ENCODE peak calls at places on chromosomes 5 and 9, in nine cellular contexts. W is AG04450; O is left ventricle myocardium inferior; J is cardiac muscle cell; A is mesendoderm; Z is colonic mucosa; X is GM23338; U is CD8-positive, alpha-beta T cell; V is ovary. I is an unnamed sample.

GRCh38 chr5:38603691-38604090 is 47.2 kb upstream of the LIFR start:
- DNase-seq in Z (no peak), O (no peak), A (no peak), U (no peak), V (no peak), J (peak; percentile 41), X (no peak), W (no peak), I (no peak)

GRCh38 chr5:172624083-172624995 is 16.7 kb upstream of the NEURL1B start:
- DNase-seq in V (no peak), A (no peak), J (no peak), O (no peak), Z (no peak), W (no peak), X (no peak), U (no peak), I (no peak)

GRCh38 chr9:95360866-95361265 is 43.4 kb upstream of the FANCC start:
- DNase-seq in V (no peak), X (peak; percentile 45), O (no peak), A (no peak), J (no peak), U (no peak), Z (no peak), W (no peak), I (no peak)

GRCh38 chr5:172293054-172293744 is 9.6 kb upstream of the UBTD2 start:
- DNase-seq in U (peak; percentile 71), O (peak; percentile 38), X (peak; percentile 84), J (peak; percentile 84), Z (peak; percentile 62), A (peak; percentile 73), V (peak; percentile 56), W (no peak), I (peak; percentile 83)

GRCh38 chr5:87836696-87837095 is 424.0 kb upstream of the CCNH start:
- DNase-seq in A (no peak), J (no peak), Z (no peak), V (no peak), X (no peak), W (no peak), U (no peak), O (no peak), I (no peak)

GRCh38 chr5:59433174-59433573 is 460.4 kb downstream of the PDE4D start:
- DNase-seq in A (no peak), V (no peak), U (no peak), X (no peak), Z (no peak), O (no peak), W (no peak), J (no peak), I (no peak)

GRCh38 chr5:91301459-91301858 is 81.7 kb downstream of the ARRDC3 start:
- DNase-seq in U (no peak), Z (no peak), J (peak; percentile 81), O (no peak), A (no peak), W (no peak), V (no peak), X (no peak), I (no peak)

GRCh38 chr9:38641985-38642864 is 21.8 kb upstream of the ANKRD18A start:
- DNase-seq in Z (peak; percentile 49), X (peak; percentile 81), U (no peak), W (peak; percentile 8), J (peak; percentile 73), V (no peak), A (peak; percentile 63), O (no peak), I (peak; percentile 60)

GRCh38 chr9:114681594-114682332 is at the start of gene TEX48:
- DNase-seq in A (peak; percentile 91), X (peak; percentile 91), Z (peak; percentile 82), V (no peak), U (peak; percentile 78), W (no peak), O (no peak), J (peak; percentile 79), I (peak; percentile 87)

GRCh38 chr9:119302988-119303698 is 66.1 kb downstream of the BRINP1 start:
- DNase-seq in J (no peak), X (no peak), U (no peak), A (no peak), Z (no peak), V (no peak), W (no peak), O (no peak), I (no peak)

GRCh38 chr5:54774281-54775171 is 210.9 kb downstream of the ESM1 start:
- DNase-seq in O (peak; percentile 82), A (peak; percentile 90), V (peak; percentile 33), Z (peak; percentile 58), J (peak; percentile 60), X (peak; percentile 3), W (no peak), U (no peak), I (peak; percentile 47)

GRCh38 chr5:148070621-148071020 is 6.8 kb downstream of the SPINK5 start:
- DNase-seq in X (no peak), V (no peak), W (no peak), Z (no peak), O (no peak), J (no peak), A (no peak), U (no peak), I (no peak)

GRCh38 chr5:123086376-123087055 is 2.5 kb upstream of the PRDM6 start:
- DNase-seq in W (no peak), O (no peak), X (peak; percentile 67), U (no peak), J (no peak), Z (no peak), V (peak; percentile 21), A (peak; percentile 40), I (no peak)

GRCh38 chr9:130636648-130637020 is 27.8 kb upstream of the PRDM12 start:
- DNase-seq in W (no peak), U (no peak), Z (no peak), V (no peak), A (no peak), X (no peak), J (no peak), O (no peak), I (no peak)

GRCh38 chr9:132309056-132309455 is 45.7 kb downstream of the SETX start:
- DNase-seq in Z (no peak), O (no peak), X (no peak), V (no peak), U (no peak), A (no peak), W (no peak), J (no peak), I (no peak)

GRCh38 chr9:114163517-114163924 is 8.2 kb downstream of the COL27A1 start:
- DNase-seq in O (peak; percentile 52), W (no peak), U (no peak), A (peak; percentile 61), J (peak; percentile 71), V (peak; percentile 67), Z (no peak), X (peak; percentile 79), I (peak; percentile 15)

GRCh38 chr9:126860077-126860756 is at the start of gene ZBTB34:
- DNase-seq in J (peak; percentile 58), V (peak; percentile 70), Z (peak; percentile 75), U (peak; percentile 90), O (peak; percentile 66), X (peak; percentile 79), W (no peak), A (peak; percentile 68), I (peak; percentile 57)

GRCh38 chr9:13149454-13149853 is 130.0 kb downstream of the MPDZ start:
- DNase-seq in A (no peak), U (no peak), Z (no peak), O (peak; percentile 28), W (no peak), J (no peak), V (no peak), X (no peak), I (peak; percentile 8)

GRCh38 chr5:33284681-33285080 is 156.1 kb upstream of the TARS1 start:
- DNase-seq in V (no peak), A (no peak), O (no peak), U (no peak), W (no peak), X (no peak), J (peak; percentile 30), Z (no peak), I (no peak)

GRCh38 chr5:141491323-141492167 is 2.7 kb downstream of the PCDHGC5 start:
- DNase-seq in X (peak; percentile 75), V (no peak), A (no peak), J (no peak), Z (no peak), W (no peak), O (no peak), U (no peak), I (no peak)

GRCh38 chr5:128539038-128539429 is 989 bp upstream of the FBN2 start:
- DNase-seq in X (no peak), O (peak; percentile 18), A (peak; percentile 95), V (no peak), W (no peak), U (no peak), Z (no peak), J (peak; percentile 42), I (no peak)

GRCh38 chr9:73133042-73133651 is 18.5 kb upstream of the ANXA1 start:
- DNase-seq in V (no peak), Z (no peak), O (no peak), W (no peak), X (no peak), A (no peak), U (no peak), J (no peak), I (no peak)
- H3K4me3 ChIP-seq in V (no peak overlapping the region), Z (no peak overlapping the region), O (peak overlapping the region; percentile 61), W (no peak overlapping the region), X (no peak overlapping the region), A (no peak overlapping the region), U (peak overlapping the region; percentile 65), J (no peak overlapping the region), I (no peak overlapping the region)

GRCh38 chr9:88653926-88654325 is 118.9 kb downstream of the NXNL2 start:
- DNase-seq in U (no peak), V (no peak), A (no peak), W (no peak), O (no peak), X (no peak), J (peak; percentile 37), Z (no peak), I (no peak)
- H3K27ac ChIP-seq in U (no peak overlapping the region), V (no peak overlapping the region), A (no peak overlapping the region), W (no peak overlapping the region), O (no peak overlapping the region), X (no peak overlapping the region), J (no peak overlapping the region), Z (no peak overlapping the region), I (no peak overlapping the region)

GRCh38 chr9:5949103-5949699 is 58.5 kb downstream of the MLANA start:
- DNase-seq in V (no peak), X (no peak), Z (no peak), O (no peak), A (peak; percentile 27), U (no peak), W (no peak), J (peak; percentile 13), I (peak; percentile 41)
- H3K4me3 ChIP-seq in V (no peak overlapping the region), X (no peak overlapping the region), Z (no peak overlapping the region), O (peak overlapping the region; percentile 43), A (no peak overlapping the region), U (no peak overlapping the region), W (no peak overlapping the region), J (no peak overlapping the region), I (no peak overlapping the region)

DNA sequence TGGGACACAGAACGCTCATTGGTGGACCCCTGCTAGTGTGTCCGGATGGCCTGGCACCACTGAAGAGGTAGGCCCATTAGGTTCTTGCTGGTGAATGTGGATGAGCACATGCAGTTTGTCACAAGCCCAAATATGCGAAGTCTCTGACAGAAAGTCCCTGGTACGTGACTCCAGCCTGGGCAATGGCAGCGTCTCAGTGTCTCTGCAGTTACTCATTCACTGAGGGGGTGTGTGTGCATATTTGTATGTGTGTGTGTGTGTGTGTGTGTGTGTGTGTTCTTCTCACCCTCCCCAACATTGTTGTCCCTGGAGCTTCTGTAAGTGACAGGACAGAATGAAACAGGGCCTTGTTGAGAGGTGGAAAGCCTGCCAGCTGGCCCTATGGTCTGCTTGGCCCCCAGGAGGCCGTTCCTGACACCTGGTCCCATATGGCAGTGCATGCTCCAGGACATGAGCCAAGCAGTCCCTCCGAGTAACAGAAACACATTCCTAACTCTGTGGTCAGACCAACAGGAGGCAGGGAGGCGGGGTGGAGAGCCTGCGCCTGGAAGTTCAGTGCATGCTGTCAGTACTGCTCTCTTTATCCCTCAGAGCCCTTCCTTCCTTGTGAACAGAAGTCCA is 169.9 kb downstream of the SLC28A3 start:
- DNase-seq in J (peak; percentile 98), W (peak; percentile 96), Z (peak; percentile 53), X (peak; percentile 33), U (no peak), O (peak; percentile 90), V (peak; percentile 67), A (peak; percentile 74), I (peak; percentile 69)
- H3K27ac ChIP-seq in J (no peak overlapping the region), W (peak overlapping the region; percentile 81), Z (no peak overlapping the region), X (no peak overlapping the region), U (no peak overlapping the region), O (peak overlapping the region; percentile 77), V (no peak overlapping the region), A (no peak overlapping the region), I (peak overlapping the region; percentile 70)

I was measured in small intestine.